ENCODE peak calls at places on chromosomes 6 and 20, in eight cellular contexts. O is A172; V is fibroblast of mammary gland; K is amniotic stem cell; U is T-helper 9 cell; M is SK-N-SH; W is naive B cell; X is stimulated activated CD4-positive, alpha-beta T cell treated with anti-CD3 and anti-CD28 coated beads, Interleukin-12 subunit alpha, Interleukin-12 subunit beta, amount 100 ng/mL, for 48 hours. Q is an unnamed sample.
A peak's percentile ranks its signal among the peaks of the same experiment; 100 is the strongest.

GRCh38 chr20:41643504-41643938 is 25.3 kb upstream of the CHD6 start:
- DNase-seq in O (peak; percentile 71), V (peak; percentile 48), K (no peak), U (no peak), M (no peak), W (no peak), X (no peak), Q (peak; percentile 60)

GRCh38 chr20:18466574-18466893 is 296 bp downstream of the DZANK1 start:
- DNase-seq in O (no peak), V (no peak), K (no peak), U (no peak), M (peak; percentile 87), W (no peak), X (no peak), Q (no peak)

GRCh38 chr6:4344317-4344899 is 209.0 kb upstream of the ECI2 start:
- DNase-seq in O (peak; percentile 61), V (no peak), K (no peak), U (no peak), M (no peak), W (no peak), X (no peak), Q (no peak)

GRCh38 chr6:155418017-155418749 is 37.5 kb downstream of the NOX3 start:
- DNase-seq in O (peak; percentile 37), V (peak; percentile 70), K (peak; percentile 29), U (peak; percentile 39), M (no peak), W (peak; percentile 62), X (peak; percentile 57), Q (no peak)

GRCh38 chr6:81999270-81999669 is 246.8 kb upstream of the TENT5A start:
- DNase-seq in O (peak; percentile 83), V (peak; percentile 26), K (no peak), U (no peak), M (no peak), W (no peak), X (no peak), Q (no peak)

GRCh38 chr6:109526905-109527628 is 44.0 kb upstream of the ZBTB24 start:
- DNase-seq in O (peak; percentile 61), V (peak; percentile 77), K (peak; percentile 36), U (peak; percentile 12), M (peak; percentile 46), W (peak; percentile 57), X (peak; percentile 28), Q (peak; percentile 3)

GRCh38 chr6:56043076-56043475 is 167.7 kb upstream of the BMP5 start:
- DNase-seq in O (no peak), V (no peak), K (no peak), U (no peak), M (no peak), W (no peak), X (no peak), Q (no peak)

GRCh38 chr6:112269165-112269564 is 14.8 kb upstream of the LAMA4 start:
- DNase-seq in O (peak; percentile 7), V (peak; percentile 73), K (no peak), U (no peak), M (no peak), W (no peak), X (no peak), Q (no peak)

GRCh38 chr6:150175611-150176151 is 32.8 kb downstream of the PPP1R14C start:
- DNase-seq in O (no peak), V (no peak), K (no peak), U (no peak), M (no peak), W (no peak), X (no peak), Q (no peak)

GRCh38 chr6:3022765-3023662 is 23.3 kb downstream of the NQO2 start:
- DNase-seq in O (peak; percentile 40), V (peak; percentile 3), K (no peak), U (peak; percentile 22), M (no peak), W (no peak), X (no peak), Q (no peak)

GRCh38 chr20:32004963-32005362 is 5.3 kb upstream of the CCM2L start:
- DNase-seq in O (no peak), V (peak; percentile 32), K (no peak), U (no peak), M (no peak), W (no peak), X (no peak), Q (no peak)

GRCh38 chr6:16108996-16109658 is 19.8 kb upstream of the MYLIP start:
- DNase-seq in O (no peak), V (no peak), K (no peak), U (no peak), M (peak; percentile 42), W (no peak), X (no peak), Q (no peak)

GRCh38 chr6:62390413-62390812 is 104.4 kb upstream of the KHDRBS2 start:
- DNase-seq in O (no peak), V (no peak), K (no peak), U (no peak), M (no peak), W (no peak), X (no peak), Q (no peak)

GRCh38 chr20:37657924-37658800 is 35.7 kb upstream of the CTNNBL1 start:
- DNase-seq in O (no peak), V (no peak), K (no peak), U (no peak), M (no peak), W (no peak), X (no peak), Q (no peak)

GRCh38 chr20:32546918-32547752 is 38.0 kb downstream of the NOL4L start:
- DNase-seq in O (no peak), V (no peak), K (no peak), U (no peak), M (no peak), W (no peak), X (no peak), Q (no peak)